ENCODE peak calls at places on chromosome 10, in ten cellular contexts. U is endothelial cell of umbilical vein, V is heart right ventricle, J is astrocyte, Z is astrocyte of the spinal cord, M is choroid plexus epithelial cell, N is pancreas, F is heart left ventricle, G is neuronal stem cell, D is ovary. L is an unnamed sample.

GRCh38 chr10:105188737-105189463 is 547.8 kb downstream of the SORCS3 start:
- DNase-seq in U (no peak), V (no peak), J (peak), Z (peak), M (peak), N (no peak), F (no peak), G (no peak), D (no peak), L (no peak)

GRCh38 chr10:16612148-16612742 is 90.6 kb upstream of the C1QL3 start:
- DNase-seq in U (peak), V (no peak), J (peak), Z (peak), M (peak), N (no peak), F (no peak), G (peak), D (no peak), L (no peak)

GRCh38 chr10:11896549-11897200 is 73.5 kb downstream of the PROSER2 start:
- DNase-seq in U (no peak), V (no peak), J (no peak), Z (no peak), M (no peak), N (no peak), F (no peak), G (no peak), D (no peak), L (no peak)

GRCh38 chr10:73625004-73625883 is 16.0 kb downstream of the MYOZ1 start:
- DNase-seq in U (peak), V (peak), J (peak), Z (peak), M (peak), N (no peak), F (no peak), G (peak), D (no peak), L (peak)

GRCh38 chr10:76643465-76643864 is 994.1 kb downstream of the KCNMA1 start:
- DNase-seq in U (no peak), V (no peak), J (no peak), Z (no peak), M (no peak), N (no peak), F (no peak), G (no peak), D (peak), L (peak)

GRCh38 chr10:74292871-74293427 is 141.9 kb downstream of the ADK start:
- DNase-seq in U (no peak), V (no peak), J (peak), Z (peak), M (peak), N (no peak), F (no peak), G (no peak), D (no peak), L (no peak)

GRCh38 chr10:131195116-131195515 is 116.4 kb downstream of the TCERG1L start:
- DNase-seq in U (no peak), V (no peak), J (no peak), Z (no peak), M (no peak), N (no peak), F (no peak), G (no peak), D (no peak), L (no peak)

GRCh38 chr10:131806646-131807317 is 94.0 kb upstream of the PPP2R2D start:
- DNase-seq in U (no peak), V (no peak), J (no peak), Z (no peak), M (no peak), N (no peak), F (no peak), G (no peak), D (no peak), L (no peak)

GRCh38 chr10:46550076-46550790 is 6.2 kb downstream of the GPRIN2 start:
- DNase-seq in U (no peak), V (no peak), J (no peak), Z (no peak), M (no peak), N (peak), F (peak), G (no peak), D (peak), L (peak)

GRCh38 chr10:79192677-79193003 is 123.9 kb downstream of the ZMIZ1 start:
- DNase-seq in U (peak), V (no peak), J (peak), Z (peak), M (peak), N (no peak), F (peak), G (no peak), D (no peak), L (no peak)

GRCh38 chr10:93376372-93377296 is 105.5 kb downstream of the MYOF start:
- DNase-seq in U (peak), V (peak), J (peak), Z (peak), M (peak), N (peak), F (peak), G (peak), D (peak), L (peak)

GRCh38 chr10:11746883-11747539 is 4.8 kb downstream of the ECHDC3 start:
- DNase-seq in U (peak), V (no peak), J (no peak), Z (no peak), M (peak), N (no peak), F (no peak), G (no peak), D (no peak), L (no peak)

GRCh38 chr10:131314799-131315198 is 3.3 kb upstream of the TCERG1L start:
- DNase-seq in U (no peak), V (no peak), J (no peak), Z (no peak), M (no peak), N (no peak), F (no peak), G (no peak), D (no peak), L (no peak)

GRCh38 chr10:4183761-4184261 is 398.8 kb upstream of the KLF6 start:
- DNase-seq in U (peak), V (no peak), J (peak), Z (peak), M (peak), N (no peak), F (no peak), G (no peak), D (no peak), L (no peak)

GRCh38 chr10:133258066-133258817 is 18.4 kb downstream of the ADAM8 start:
- DNase-seq in U (no peak), V (no peak), J (no peak), Z (no peak), M (no peak), N (peak), F (no peak), G (no peak), D (peak), L (no peak)

GRCh38 chr10:59622320-59622901 is 87.2 kb downstream of the SLC16A9 start:
- DNase-seq in U (peak), V (peak), J (peak), Z (peak), M (peak), N (peak), F (peak), G (peak), D (peak), L (no peak)

GRCh38 chr10:2970190-2970823 is 97.0 kb upstream of the PFKP start:
- DNase-seq in U (no peak), V (no peak), J (no peak), Z (no peak), M (no peak), N (no peak), F (no peak), G (no peak), D (no peak), L (no peak)

GRCh38 chr10:88097092-88097894 is 233.9 kb downstream of the PTEN start:
- DNase-seq in U (no peak), V (no peak), J (no peak), Z (no peak), M (no peak), N (no peak), F (no peak), G (no peak), D (no peak), L (no peak)

DNA sequence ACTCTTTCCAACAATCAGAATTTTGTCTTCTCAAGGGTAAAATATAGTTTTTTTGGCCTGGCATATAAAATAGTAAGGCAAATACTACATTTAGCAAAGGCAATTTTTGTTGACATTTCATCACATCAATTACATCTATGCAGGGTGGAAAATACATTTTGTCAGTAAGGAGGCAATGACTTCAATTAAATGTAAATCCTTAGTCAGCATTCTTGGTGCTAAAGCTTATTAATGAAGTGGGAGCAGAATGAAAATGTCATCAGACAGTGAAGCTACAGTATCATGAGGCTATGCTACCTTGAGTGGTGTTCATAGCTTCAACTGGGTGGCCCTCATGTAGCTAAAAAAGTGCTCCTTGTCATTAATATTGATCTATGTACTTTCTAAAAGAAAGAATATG is 8.9 kb downstream of the LRRTM3 start:
- DNase-seq in U (no peak), V (no peak), J (no peak), Z (no peak), M (no peak), N (no peak), F (no peak), G (no peak), D (no peak), L (no peak)
- H3K4me3 ChIP-seq in U (no peak), V (no peak), J (no peak), Z (no peak), M (no peak), N (no peak), F (no peak), G (no peak), D (no peak), L (no peak)

GRCh38 chr10:25177093-25177753 is 2.4 kb downstream of the GPR158 start:
- DNase-seq in U (no peak), V (no peak), J (no peak), Z (no peak), M (no peak), N (no peak), F (no peak), G (no peak), D (no peak), L (no peak)

GRCh38 chr10:25175527-25176420 is 973 bp downstream of the GPR158 start:
- DNase-seq in U (no peak), V (peak), J (peak), Z (peak), M (peak), N (peak), F (no peak), G (peak), D (no peak), L (no peak)

GRCh38 chr10:25176421-25176968 is 1.7 kb downstream of the GPR158 start:
- DNase-seq in U (no peak), V (no peak), J (no peak), Z (no peak), M (no peak), N (no peak), F (no peak), G (no peak), D (no peak), L (no peak)

GRCh38 chr10:25178411-25178810 is 3.6 kb downstream of the GPR158 start:
- DNase-seq in U (no peak), V (no peak), J (no peak), Z (no peak), M (no peak), N (no peak), F (no peak), G (no peak), D (no peak), L (no peak)

GRCh38 chr10:25177754-25178135 is 2.9 kb downstream of the GPR158 start:
- DNase-seq in U (no peak), V (no peak), J (no peak), Z (no peak), M (no peak), N (no peak), F (no peak), G (no peak), D (no peak), L (no peak)
- H3K4me3 ChIP-seq in U (no peak), V (no peak), J (no peak), Z (no peak), M (no peak), N (no peak), F (no peak), G (no peak), D (no peak), L (no peak)

GRCh38 chr10:109892087-109892486 is 31.2 kb downstream of the XPNPEP1 start:
- DNase-seq in U (no peak), V (no peak), J (peak), Z (peak), M (no peak), N (no peak), F (no peak), G (no peak), D (no peak), L (peak)
- H3K4me3 ChIP-seq in U (no peak), V (no peak), J (no peak), Z (no peak), M (no peak), N (no peak), F (no peak), G (no peak), D (no peak), L (no peak)

DNA sequence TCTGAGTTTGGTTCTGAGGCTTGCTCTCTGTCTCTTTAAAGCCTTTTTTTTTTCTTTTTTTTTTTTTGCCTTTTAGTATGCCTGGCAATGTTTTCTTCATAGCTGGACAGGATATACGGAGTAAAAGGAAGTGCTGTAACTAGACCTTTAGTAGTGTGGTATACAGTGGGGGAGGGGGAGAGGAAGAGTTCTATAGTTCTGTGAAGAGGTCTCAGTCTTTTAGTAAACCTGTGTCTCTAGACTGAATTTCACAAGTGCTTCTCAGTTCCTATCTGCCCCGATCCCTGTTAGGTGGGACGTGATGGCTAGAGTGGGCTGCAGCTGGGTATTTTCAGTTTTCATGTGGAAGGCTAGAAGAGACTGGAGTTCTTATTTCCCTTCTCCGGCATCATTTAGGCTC is 3.1 kb upstream of the ABCC2 start:
- DNase-seq in U (peak), V (no peak), J (peak), Z (peak), M (peak), N (no peak), F (no peak), G (no peak), D (no peak), L (no peak)
- H3K4me3 ChIP-seq in U (peak), V (no peak), J (peak), Z (peak), M (peak), N (no peak), F (no peak), G (no peak), D (no peak), L (no peak)

DNA sequence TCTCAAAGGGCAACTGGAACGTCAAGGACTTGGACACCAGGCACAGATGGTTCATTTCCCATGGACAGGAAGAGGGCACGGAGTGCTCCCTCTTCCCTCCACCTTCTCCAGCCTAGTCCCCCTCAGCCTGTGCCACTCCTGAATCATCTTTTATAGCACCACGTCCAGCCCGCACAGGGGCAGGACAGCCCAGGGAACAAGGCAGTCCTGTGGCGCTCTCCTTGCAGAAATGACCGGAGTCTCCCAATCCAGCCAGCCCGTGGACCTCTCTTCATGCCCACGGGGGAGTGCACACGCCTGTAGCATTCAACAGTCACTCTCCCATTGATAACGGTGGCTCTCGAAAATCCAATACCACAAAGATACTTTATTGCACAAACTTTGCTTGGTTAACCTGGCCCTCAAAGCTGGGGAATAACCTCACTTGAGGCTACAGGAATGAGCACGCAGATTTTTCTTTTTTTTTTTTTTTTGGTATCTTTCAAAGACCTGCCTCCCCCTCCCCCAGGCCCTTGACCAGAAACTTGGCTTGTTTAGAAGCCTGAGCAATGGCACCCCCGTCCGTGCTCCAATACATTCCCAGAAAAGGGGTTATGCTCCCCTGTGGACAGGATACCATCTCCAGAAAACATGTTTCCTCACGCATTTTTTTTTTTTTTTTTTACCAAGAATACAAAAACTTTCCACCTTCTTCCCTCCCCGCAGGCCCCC is 728 bp downstream of the PRKCQ start:
- DNase-seq in U (no peak), V (no peak), J (no peak), Z (peak), M (no peak), N (peak), F (no peak), G (no peak), D (no peak), L (no peak)
- H3K4me3 ChIP-seq in U (peak), V (peak), J (peak), Z (peak), M (peak), N (peak), F (peak), G (peak), D (peak), L (peak)

GRCh38 chr10:35172574-35172973 is 45.9 kb downstream of the CREM start:
- DNase-seq in U (peak), V (no peak), J (peak), Z (peak), M (peak), N (no peak), F (peak), G (no peak), D (no peak), L (peak)
- H3K4me3 ChIP-seq in U (no peak), V (no peak), J (no peak), Z (no peak), M (no peak), N (no peak), F (no peak), G (no peak), D (no peak), L (no peak)